ENCODE peak calls at places on chromosomes 7 and 10, in ten cellular contexts. U, K, H, Z, P, C, L, Q, N and S are unnamed samples.

GRCh38 chr10:5937016-5937415 is 40.3 kb downstream of the IL15RA start:
- DNase-seq in L (no peak), C (no peak), H (no peak), P (no peak), U (no peak), N (no peak), K (no peak), Z (no peak), Q (no peak), S (no peak)

GRCh38 chr10:58102897-58103296 is 164.8 kb downstream of the IPMK start:
- DNase-seq in Q (no peak), K (no peak), U (no peak), P (no peak), Z (no peak), N (no peak), L (no peak), C (no peak), H (no peak), S (no peak)

GRCh38 chr10:72719941-72720592 is 28.1 kb downstream of the MCU start:
- DNase-seq in C (no peak), U (no peak), H (no peak), K (no peak), L (no peak), Z (no peak), N (no peak), P (no peak), Q (no peak), S (no peak)

GRCh38 chr10:124604214-124605000 is 139.8 kb downstream of the FAM53B start:
- DNase-seq in K (peak; percentile 16), L (no peak), P (no peak), U (no peak), N (no peak), C (no peak), Z (no peak), Q (no peak), H (peak; percentile 61), S (peak; percentile 45)

GRCh38 chr10:77478248-77478963 is 159.2 kb downstream of the KCNMA1 start:
- DNase-seq in C (no peak), Z (no peak), Q (peak; percentile 55), H (no peak), P (no peak), U (no peak), K (no peak), N (no peak), L (peak; percentile 90), S (no peak)

GRCh38 chr10:8986975-8987374 is 932.5 kb downstream of the GATA3 start:
- DNase-seq in P (no peak), C (no peak), H (no peak), Z (no peak), K (no peak), Q (no peak), U (no peak), N (no peak), L (no peak), S (no peak)

GRCh38 chr7:145169908-145170307 is 334.1 kb upstream of the TPK1 start:
- DNase-seq in K (no peak), Q (peak; percentile 35), L (no peak), U (no peak), C (peak; percentile 1), N (no peak), Z (peak; percentile 27), H (peak; percentile 4), P (peak; percentile 37), S (no peak)

GRCh38 chr10:33390046-33390445 is 55.6 kb upstream of the NRP1 start:
- DNase-seq in N (no peak), U (no peak), K (no peak), C (peak; percentile 55), L (no peak), P (no peak), Q (no peak), H (no peak), Z (no peak), S (no peak)

GRCh38 chr10:79084012-79084971 is 15.5 kb downstream of the ZMIZ1 start:
- DNase-seq in Z (peak; percentile 19), K (no peak), N (peak; percentile 91), P (no peak), H (peak; percentile 59), L (peak; percentile 94), Q (peak; percentile 8), U (peak; percentile 87), C (peak; percentile 86), S (peak; percentile 88)

GRCh38 chr10:29663718-29664117 is 28.9 kb upstream of the SVIL start:
- DNase-seq in K (no peak), Q (no peak), Z (no peak), H (no peak), L (no peak), P (no peak), U (no peak), N (no peak), C (no peak), S (no peak)

GRCh38 chr10:14971867-14972448 is 12.8 kb downstream of the MEIG1 start:
- DNase-seq in Z (peak; percentile 1), Q (no peak), N (peak; percentile 38), C (peak; percentile 41), P (no peak), H (no peak), K (peak; percentile 60), U (no peak), L (no peak), S (peak; percentile 61)

GRCh38 chr7:12719141-12719919 is 31.9 kb downstream of the ARL4A start:
- DNase-seq in P (no peak), C (peak; percentile 71), K (no peak), N (no peak), H (no peak), Z (no peak), L (peak; percentile 73), Q (no peak), U (peak; percentile 42), S (no peak)

GRCh38 chr7:77434570-77434969 is 18.4 kb upstream of the GSAP start:
- DNase-seq in U (no peak), H (no peak), Z (no peak), L (no peak), C (no peak), P (no peak), Q (no peak), N (no peak), K (no peak), S (no peak)

GRCh38 chr10:22308390-22308789 is 7.8 kb upstream of the COMMD3 start:
- DNase-seq in L (no peak), K (no peak), Z (no peak), H (no peak), Q (no peak), P (no peak), N (no peak), U (peak; percentile 33), C (peak; percentile 60), S (no peak)

GRCh38 chr7:113179313-113179712 is 61.0 kb upstream of the SMIM30 start:
- DNase-seq in H (no peak), Q (no peak), N (peak; percentile 8), K (no peak), Z (no peak), P (no peak), L (peak; percentile 31), C (no peak), U (no peak), S (no peak)

GRCh38 chr10:94349327-94349726 is 13.4 kb downstream of the NOC3L start:
- DNase-seq in N (no peak), U (no peak), Q (no peak), Z (no peak), C (peak; percentile 32), K (no peak), H (no peak), L (no peak), P (no peak), S (no peak)

GRCh38 chr7:101666751-101667150 is 37.7 kb upstream of the MYL10 start:
- DNase-seq in P (no peak), H (no peak), Z (no peak), Q (no peak), N (no peak), C (no peak), L (no peak), U (no peak), K (no peak), S (no peak)

GRCh38 chr10:62681211-62681940 is 123.1 kb upstream of the ADO start:
- DNase-seq in L (peak; percentile 15), K (no peak), H (no peak), N (peak; percentile 40), Z (no peak), Q (no peak), C (no peak), U (no peak), P (no peak), S (peak; percentile 37)

GRCh38 chr7:30134011-30134410 is 775 bp upstream of the MTURN start:
- DNase-seq in P (no peak), U (no peak), L (peak; percentile 16), K (no peak), H (no peak), N (no peak), Z (no peak), C (no peak), Q (no peak), S (no peak)

GRCh38 chr7:77427996-77428603 is 12.0 kb upstream of the GSAP start:
- DNase-seq in N (peak; percentile 19), K (no peak), C (no peak), Q (no peak), U (no peak), P (no peak), L (peak; percentile 41), Z (no peak), H (no peak), S (no peak)

GRCh38 chr10:75208177-75208576 is 2.4 kb upstream of the VDAC2 start:
- DNase-seq in P (no peak), U (no peak), C (peak; percentile 41), Z (no peak), K (no peak), H (no peak), Q (no peak), N (no peak), L (peak; percentile 80), S (no peak)

GRCh38 chr10:87054373-87055295 is 34.5 kb downstream of the FAM25A start:
- DNase-seq in Q (no peak), H (peak; percentile 21), L (peak; percentile 89), C (no peak), Z (no peak), U (no peak), N (no peak), P (no peak), K (no peak), S (no peak)

GRCh38 chr7:17234398-17235021 is 63.9 kb upstream of the AHR start:
- DNase-seq in Q (no peak), N (peak; percentile 14), H (no peak), P (no peak), U (peak; percentile 12), L (peak; percentile 94), C (peak; percentile 87), Z (no peak), K (no peak), S (peak; percentile 54)

GRCh38 chr7:16874061-16874460 is 7.7 kb downstream of the AGR3 start:
- DNase-seq in U (no peak), H (no peak), L (no peak), Z (no peak), P (no peak), Q (no peak), C (no peak), N (no peak), K (no peak), S (no peak)

GRCh38 chr7:11355571-11355970 is 381.9 kb downstream of the PHF14 start:
- DNase-seq in Q (no peak), K (no peak), P (no peak), Z (no peak), U (no peak), C (no peak), H (no peak), N (no peak), L (no peak), S (no peak)

GRCh38 chr10:1643911-1644810 is 93.2 kb downstream of the ADARB2 start:
- DNase-seq in C (no peak), Z (peak; percentile 45), Q (peak; percentile 15), H (no peak), P (no peak), N (no peak), K (no peak), U (no peak), L (no peak), S (no peak)

GRCh38 chr7:44811093-44811492 is 14.6 kb downstream of the PPIA start:
- DNase-seq in P (no peak), K (no peak), N (no peak), H (no peak), L (no peak), Z (no peak), U (no peak), Q (no peak), C (peak; percentile 52), S (no peak)